ENCODE peak calls at places on chromosomes 7 and 10, in six cellular contexts. One of them, this sample, is unnamed. For H3K4me1, the result is how much of the 10 kb centered on the place peaks cover.

GRCh38 chr10:70598857-70599295 is 3.7 kb downstream of the PRF1 start:
- DNase-seq in HAP-1: no peak
- DNase-seq in mesenchymal stem cell: no peak
- DNase-seq in stomach: no peak
- DNase-seq in transverse colon: no peak
- DNase-seq in neural progenitor cell: no peak
- DNase-seq in this sample: no peak

GRCh38 chr10:63412304-63412703 is 53.5 kb downstream of the JMJD1C start:
- DNase-seq in neural progenitor cell: no peak
- DNase-seq in transverse colon: no peak
- DNase-seq in stomach: no peak
- DNase-seq in mesenchymal stem cell: no peak
- DNase-seq in HAP-1: no peak
- DNase-seq in this sample: no peak

GRCh38 chr7:107850671-107851070 is 40.3 kb upstream of the DLD start:
- DNase-seq in neural progenitor cell: no peak
- DNase-seq in mesenchymal stem cell: no peak
- DNase-seq in HAP-1: no peak
- DNase-seq in stomach: no peak
- DNase-seq in transverse colon: peak
- DNase-seq in this sample: no peak

GRCh38 chr10:43322321-43322720 is 49.1 kb upstream of the FXYD4 start:
- DNase-seq in neural progenitor cell: no peak
- DNase-seq in transverse colon: peak
- DNase-seq in HAP-1: no peak
- DNase-seq in stomach: peak
- DNase-seq in mesenchymal stem cell: no peak
- DNase-seq in this sample: no peak

GRCh38 chr7:123494193-123494796 is 40.1 kb downstream of the IQUB start:
- DNase-seq in transverse colon: peak
- DNase-seq in mesenchymal stem cell: peak
- DNase-seq in HAP-1: peak
- DNase-seq in neural progenitor cell: peak
- DNase-seq in stomach: no peak
- DNase-seq in this sample: no peak

GRCh38 chr10:100687143-100687953 is 58.0 kb upstream of the PAX2 start:
- DNase-seq in mesenchymal stem cell: no peak
- DNase-seq in transverse colon: no peak
- DNase-seq in neural progenitor cell: peak
- DNase-seq in HAP-1: peak
- DNase-seq in stomach: no peak
- DNase-seq in this sample: no peak

GRCh38 chr7:158073845-158074840 is 513.5 kb downstream of the PTPRN2 start:
- DNase-seq in transverse colon: no peak
- DNase-seq in mesenchymal stem cell: no peak
- DNase-seq in HAP-1: no peak
- DNase-seq in stomach: no peak
- DNase-seq in neural progenitor cell: no peak
- DNase-seq in this sample: no peak

GRCh38 chr7:142645777-142646176 is 103.5 kb upstream of the PRSS1 start:
- DNase-seq in stomach: no peak
- DNase-seq in transverse colon: no peak
- DNase-seq in neural progenitor cell: peak
- DNase-seq in HAP-1: no peak
- DNase-seq in mesenchymal stem cell: no peak
- DNase-seq in this sample: no peak

GRCh38 chr10:91909178-91909677 is at the start of gene FGFBP3:
- DNase-seq in neural progenitor cell: peak
- DNase-seq in mesenchymal stem cell: peak
- DNase-seq in stomach: no peak
- DNase-seq in transverse colon: peak
- DNase-seq in HAP-1: peak
- DNase-seq in this sample: no peak

GRCh38 chr10:80163741-80164341 is 31.3 kb downstream of the PLAC9 start:
- DNase-seq in stomach: peak
- DNase-seq in mesenchymal stem cell: peak
- DNase-seq in neural progenitor cell: peak
- DNase-seq in HAP-1: no peak
- DNase-seq in transverse colon: peak
- DNase-seq in this sample: no peak

GRCh38 chr7:29327455-29327854 is 132.9 kb downstream of the CHN2 start:
- DNase-seq in stomach: no peak
- DNase-seq in mesenchymal stem cell: no peak
- DNase-seq in transverse colon: no peak
- DNase-seq in neural progenitor cell: no peak
- DNase-seq in HAP-1: no peak
- DNase-seq in this sample: no peak

GRCh38 chr7:29326872-29327271 is 132.3 kb downstream of the CHN2 start:
- DNase-seq in neural progenitor cell: no peak
- DNase-seq in transverse colon: no peak
- DNase-seq in stomach: no peak
- DNase-seq in mesenchymal stem cell: no peak
- DNase-seq in HAP-1: no peak
- DNase-seq in this sample: no peak

GRCh38 chr7:29329686-29330085 is 135.1 kb downstream of the CHN2 start:
- DNase-seq in stomach: no peak
- DNase-seq in neural progenitor cell: no peak
- DNase-seq in transverse colon: no peak
- DNase-seq in mesenchymal stem cell: no peak
- DNase-seq in HAP-1: no peak
- DNase-seq in this sample: no peak

GRCh38 chr7:29328811-29329210 is 134.2 kb downstream of the CHN2 start:
- DNase-seq in transverse colon: no peak
- DNase-seq in neural progenitor cell: no peak
- DNase-seq in HAP-1: no peak
- DNase-seq in stomach: no peak
- DNase-seq in mesenchymal stem cell: no peak
- DNase-seq in this sample: no peak

GRCh38 chr7:29328050-29328449 is 133.5 kb downstream of the CHN2 start:
- DNase-seq in mesenchymal stem cell: no peak
- DNase-seq in neural progenitor cell: no peak
- DNase-seq in transverse colon: no peak
- DNase-seq in stomach: no peak
- DNase-seq in HAP-1: no peak
- DNase-seq in this sample: no peak
- H3K4me1 ChIP-seq in mesenchymal stem cell: under half
- H3K4me1 ChIP-seq in neural progenitor cell: under half
- H3K4me1 ChIP-seq in transverse colon: under half
- H3K4me1 ChIP-seq in stomach: under half
- H3K4me1 ChIP-seq in HAP-1: under half
- H3K4me1 ChIP-seq in this sample: under half

GRCh38 chr7:128906001-128906765 is 4.3 kb downstream of the KCP start:
- DNase-seq in stomach: no peak
- DNase-seq in transverse colon: no peak
- DNase-seq in HAP-1: no peak
- DNase-seq in mesenchymal stem cell: no peak
- DNase-seq in neural progenitor cell: no peak
- DNase-seq in this sample: no peak

GRCh38 chr7:128904381-128905197 is 5.9 kb downstream of the KCP start:
- DNase-seq in transverse colon: peak
- DNase-seq in neural progenitor cell: peak
- DNase-seq in HAP-1: peak
- DNase-seq in stomach: no peak
- DNase-seq in mesenchymal stem cell: peak
- DNase-seq in this sample: peak

GRCh38 chr7:128903621-128904361 is 6.7 kb downstream of the KCP start:
- DNase-seq in mesenchymal stem cell: no peak
- DNase-seq in HAP-1: no peak
- DNase-seq in stomach: no peak
- DNase-seq in transverse colon: peak
- DNase-seq in neural progenitor cell: no peak
- DNase-seq in this sample: no peak

GRCh38 chr7:128900237-128900636 is 10.3 kb downstream of the KCP start:
- DNase-seq in mesenchymal stem cell: no peak
- DNase-seq in HAP-1: no peak
- DNase-seq in stomach: no peak
- DNase-seq in transverse colon: no peak
- DNase-seq in neural progenitor cell: no peak
- DNase-seq in this sample: no peak

DNA sequence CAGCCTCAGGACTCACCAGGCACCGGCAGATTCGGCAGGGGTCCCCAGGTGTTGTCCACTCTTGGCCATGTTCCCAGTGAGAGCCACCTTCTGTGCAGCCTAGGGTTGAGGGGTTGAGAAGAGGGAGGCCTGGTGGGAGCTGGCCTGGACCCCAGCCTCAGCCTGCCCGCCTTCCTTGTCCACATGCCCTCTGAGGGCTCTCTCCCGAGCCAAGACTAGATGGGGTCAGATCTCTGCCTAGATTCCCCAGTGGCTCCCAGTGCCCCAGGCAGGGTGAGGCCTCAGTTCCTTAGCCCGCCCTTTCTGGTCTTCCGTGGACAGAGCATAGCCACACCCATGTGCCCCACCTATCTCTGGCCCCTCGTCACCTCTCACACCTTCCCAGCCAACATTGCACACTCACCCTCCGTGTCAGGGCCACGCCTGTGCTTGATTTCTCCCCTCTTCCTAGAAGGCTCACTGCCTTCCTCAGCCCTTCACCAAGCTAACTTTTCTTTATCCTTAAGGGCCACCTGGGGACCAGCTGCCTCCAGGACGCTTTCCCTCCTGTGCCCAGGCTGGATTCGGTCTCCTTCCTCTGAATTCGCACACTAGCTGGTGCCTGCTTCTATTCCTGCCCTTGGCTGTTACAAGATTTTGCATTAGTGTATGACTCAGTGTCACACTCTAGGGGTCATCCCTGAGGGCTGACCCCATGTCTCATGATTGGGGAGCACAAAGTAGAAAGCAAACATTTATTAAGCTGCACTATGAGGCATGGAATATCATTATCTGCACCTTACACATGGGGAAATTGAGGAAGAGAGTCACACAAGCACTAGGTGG is 7.5 kb downstream of the KCP start:
- DNase-seq in mesenchymal stem cell: peak
- DNase-seq in transverse colon: peak
- DNase-seq in neural progenitor cell: no peak
- DNase-seq in HAP-1: no peak
- DNase-seq in stomach: peak
- DNase-seq in this sample: no peak
- H3K4me1 ChIP-seq in mesenchymal stem cell: under half
- H3K4me1 ChIP-seq in transverse colon: under half
- H3K4me1 ChIP-seq in neural progenitor cell: under half
- H3K4me1 ChIP-seq in HAP-1: under half
- H3K4me1 ChIP-seq in stomach: under half
- H3K4me1 ChIP-seq in this sample: under half

GRCh38 chr7:124603066-124603465 is 162.5 kb downstream of the GPR37 start:
- DNase-seq in stomach: no peak
- DNase-seq in mesenchymal stem cell: no peak
- DNase-seq in HAP-1: no peak
- DNase-seq in transverse colon: no peak
- DNase-seq in neural progenitor cell: no peak
- DNase-seq in this sample: no peak
- H3K4me1 ChIP-seq in stomach: under half
- H3K4me1 ChIP-seq in mesenchymal stem cell: under half
- H3K4me1 ChIP-seq in HAP-1: under half
- H3K4me1 ChIP-seq in transverse colon: under half
- H3K4me1 ChIP-seq in neural progenitor cell: under half
- H3K4me1 ChIP-seq in this sample: under half

DNA sequence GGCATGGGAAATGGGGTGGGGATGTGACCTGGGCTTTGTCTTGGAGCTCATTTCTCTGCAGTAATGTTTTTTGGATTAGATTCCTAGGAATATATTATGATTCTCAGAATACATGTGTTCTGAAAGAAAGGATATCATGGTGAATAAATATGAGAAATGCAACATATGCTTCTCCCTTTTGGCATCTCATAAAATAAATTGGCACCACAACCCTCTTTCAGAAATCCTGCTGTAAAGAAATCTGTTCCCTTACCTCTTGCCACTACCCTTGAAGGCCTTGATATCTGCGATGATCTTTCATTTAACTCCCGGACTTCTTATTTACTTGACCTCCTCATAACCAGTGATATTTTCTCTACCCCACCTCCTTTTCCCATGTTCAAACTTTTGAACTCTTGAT is 469.4 kb downstream of the ADRA2A start:
- DNase-seq in mesenchymal stem cell: no peak
- DNase-seq in transverse colon: no peak
- DNase-seq in neural progenitor cell: no peak
- DNase-seq in HAP-1: no peak
- DNase-seq in stomach: no peak
- DNase-seq in this sample: no peak
- H3K4me1 ChIP-seq in mesenchymal stem cell: under half
- H3K4me1 ChIP-seq in transverse colon: under half
- H3K4me1 ChIP-seq in neural progenitor cell: under half
- H3K4me1 ChIP-seq in HAP-1: under half
- H3K4me1 ChIP-seq in stomach: under half
- H3K4me1 ChIP-seq in this sample: under half

DNA sequence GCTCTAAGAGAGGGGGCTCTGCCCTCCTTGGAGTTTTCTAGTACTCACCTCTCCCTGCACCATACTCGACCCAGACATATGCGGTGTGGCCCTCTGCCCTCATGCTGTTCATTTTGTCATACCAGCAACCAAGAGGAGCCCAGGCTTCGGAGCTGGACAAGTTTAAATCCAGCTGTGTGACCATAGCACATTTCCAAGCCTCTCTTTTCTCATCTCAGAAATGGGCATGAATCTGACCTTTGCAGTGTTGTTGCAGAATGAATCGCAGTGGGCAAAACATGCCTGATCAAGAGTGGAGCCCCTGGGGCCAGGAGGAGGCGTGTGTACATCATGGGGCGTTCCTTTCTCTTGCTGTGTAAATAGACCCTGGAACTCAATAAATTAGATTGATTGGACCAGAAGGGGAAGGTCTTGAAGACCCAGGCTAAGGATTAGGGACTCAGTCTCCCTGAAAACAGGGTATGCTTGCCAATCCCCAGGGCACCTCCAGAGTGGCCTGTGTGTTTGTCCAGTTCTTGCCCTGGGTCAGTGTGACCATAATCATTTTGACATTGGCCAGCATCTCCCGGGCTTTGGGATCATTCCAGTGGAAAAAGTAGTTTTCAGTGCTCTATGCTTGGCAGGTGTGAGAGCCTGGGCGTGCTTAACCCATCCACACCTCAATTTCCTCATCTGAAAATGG is 59.6 kb downstream of the ZMIZ1 start:
- DNase-seq in neural progenitor cell: no peak
- DNase-seq in HAP-1: no peak
- DNase-seq in stomach: no peak
- DNase-seq in mesenchymal stem cell: no peak
- DNase-seq in transverse colon: no peak
- DNase-seq in this sample: no peak
- H3K4me1 ChIP-seq in neural progenitor cell: half or more
- H3K4me1 ChIP-seq in HAP-1: under half
- H3K4me1 ChIP-seq in stomach: half or more
- H3K4me1 ChIP-seq in mesenchymal stem cell: half or more
- H3K4me1 ChIP-seq in transverse colon: under half
- H3K4me1 ChIP-seq in this sample: under half

This sample was measured in NT2/D1.